ENCODE peak calls at places on chromosomes 11 and 22, in six cellular contexts. C, X, Q, F, D and M are unnamed samples.
A peak's percentile ranks its signal among the peaks of the same experiment; 100 is the strongest.

GRCh38 chr22:47676685-47677084 is 914.2 kb downstream of the TBC1D22A start:
- DNase-seq in C (no peak), X (no peak), Q (no peak), F (no peak), D (no peak), M (no peak)

GRCh38 chr11:71998061-71998460 is 648 bp upstream of the IL18BP start:
- DNase-seq in C (no peak), X (no peak), Q (no peak), F (no peak), D (no peak), M (no peak)

GRCh38 chr22:41248758-41249157 is 8.0 kb upstream of the CHADL start:
- DNase-seq in C (no peak), X (no peak), Q (no peak), F (no peak), D (no peak), M (no peak)

GRCh38 chr11:75596914-75597313 is 34.9 kb downstream of the SERPINH1 start:
- DNase-seq in C (no peak), X (no peak), Q (no peak), F (no peak), D (no peak), M (no peak)

GRCh38 chr11:65362320-65362931 is 7.9 kb downstream of the TIGD3 start:
- DNase-seq in C (no peak), X (no peak), Q (no peak), F (no peak), D (no peak), M (no peak)

GRCh38 chr11:14336507-14337503 is 22.2 kb downstream of the RRAS2 start:
- DNase-seq in C (no peak), X (no peak), Q (peak; percentile 79), F (peak; percentile 25), D (peak; percentile 95), M (no peak)

GRCh38 chr11:74322667-74323066 is 11.2 kb upstream of the P4HA3 start:
- DNase-seq in C (no peak), X (peak; percentile 83), Q (no peak), F (no peak), D (peak; percentile 49), M (peak; percentile 69)

GRCh38 chr11:110069158-110069737 is 23.9 kb upstream of the ZC3H12C start:
- DNase-seq in C (no peak), X (peak; percentile 78), Q (peak; percentile 3), F (no peak), D (peak; percentile 69), M (peak; percentile 61)

GRCh38 chr22:44821741-44822425 is 69.5 kb downstream of the ARHGAP8 start:
- DNase-seq in C (no peak), X (no peak), Q (no peak), F (no peak), D (no peak), M (no peak)

GRCh38 chr22:37739000-37739399 is 42.2 kb downstream of the TRIOBP start:
- DNase-seq in C (peak; percentile 97), X (peak; percentile 88), Q (no peak), F (no peak), D (peak; percentile 32), M (peak; percentile 80)

GRCh38 chr22:45309422-45310227 is at the start of gene FAM118A:
- DNase-seq in C (peak; percentile 97), X (peak; percentile 92), Q (peak; percentile 73), F (peak; percentile 93), D (peak; percentile 82), M (peak; percentile 91)

GRCh38 chr11:69301033-69301490 is 7.1 kb downstream of the MYEOV start:
- DNase-seq in C (no peak), X (no peak), Q (no peak), F (no peak), D (no peak), M (no peak)

GRCh38 chr11:19218216-19218615 is 16.4 kb upstream of the CSRP3 start:
- DNase-seq in C (no peak), X (no peak), Q (no peak), F (no peak), D (no peak), M (no peak)

GRCh38 chr22:37137131-37137530 is 12.6 kb downstream of the IL2RB start:
- DNase-seq in C (no peak), X (no peak), Q (no peak), F (no peak), D (no peak), M (no peak)

GRCh38 chr22:19111140-19111539 is 11.1 kb downstream of the DGCR2 start:
- DNase-seq in C (no peak), X (no peak), Q (no peak), F (peak; percentile 61), D (no peak), M (no peak)

GRCh38 chr11:41612415-41612814 is 153.0 kb upstream of the LRRC4C start:
- DNase-seq in C (no peak), X (no peak), Q (no peak), F (no peak), D (peak; percentile 32), M (no peak)

GRCh38 chr22:44497218-44497903 is 672 bp downstream of the RTL6 start:
- DNase-seq in C (peak; percentile 62), X (no peak), Q (no peak), F (no peak), D (peak; percentile 27), M (no peak)

GRCh38 chr11:66316849-66317251 is at the start of gene CD248:
- DNase-seq in C (peak; percentile 90), X (peak; percentile 86), Q (no peak), F (no peak), D (peak; percentile 66), M (peak; percentile 85)

GRCh38 chr11:27282806-27283205 is 80.2 kb downstream of the CCDC34 start:
- DNase-seq in C (peak; percentile 52), X (peak; percentile 23), Q (no peak), F (no peak), D (peak; percentile 79), M (no peak)

GRCh38 chr22:17742528-17742902 is 31.8 kb downstream of the BID start:
- DNase-seq in C (peak; percentile 68), X (peak; percentile 67), Q (peak; percentile 59), F (peak; percentile 92), D (peak; percentile 61), M (peak; percentile 61)

GRCh38 chr22:43017525-43018290 is 2.8 kb upstream of the PACSIN2 start:
- DNase-seq in C (no peak), X (no peak), Q (no peak), F (no peak), D (no peak), M (no peak)

GRCh38 chr11:60926500-60926899 is 2.2 kb downstream of the TMEM132A start:
- DNase-seq in C (no peak), X (no peak), Q (no peak), F (no peak), D (no peak), M (no peak)

GRCh38 chr11:48110509-48110766 is 106.2 kb upstream of the OR4B1 start:
- DNase-seq in C (no peak), X (no peak), Q (no peak), F (no peak), D (no peak), M (no peak)

GRCh38 chr11:27296406-27296994 is 66.5 kb downstream of the CCDC34 start:
- DNase-seq in C (no peak), X (no peak), Q (peak; percentile 27), F (peak; percentile 22), D (peak; percentile 75), M (no peak)

GRCh38 chr22:29625090-29625825 is 21.8 kb downstream of the NF2 start:
- DNase-seq in C (peak; percentile 63), X (no peak), Q (no peak), F (peak; percentile 42), D (peak; percentile 85), M (no peak)

GRCh38 chr22:17955611-17956379 is 68.6 kb downstream of the MICAL3 start:
- DNase-seq in C (no peak), X (no peak), Q (no peak), F (no peak), D (no peak), M (no peak)

GRCh38 chr22:25419247-25420113 is 145.0 kb upstream of the GRK3 start:
- DNase-seq in C (no peak), X (no peak), Q (no peak), F (no peak), D (no peak), M (peak; percentile 16)

GRCh38 chr11:112085822-112086421 is 634 bp downstream of the TIMM8B start:
- DNase-seq in C (no peak), X (no peak), Q (no peak), F (peak; percentile 33), D (peak; percentile 27), M (no peak)

GRCh38 chr22:39664485-39665200 is 94.1 kb downstream of the CACNA1I start:
- DNase-seq in C (no peak), X (no peak), Q (no peak), F (peak; percentile 98), D (no peak), M (no peak)

GRCh38 chr11:12270215-12270797 is 107.1 kb upstream of the PARVA start:
- DNase-seq in C (no peak), X (no peak), Q (no peak), F (no peak), D (no peak), M (no peak)
- H3K27ac ChIP-seq in C (no peak overlapping the region), X (no peak overlapping the region), Q (no peak overlapping the region), F (no peak overlapping the region), D (no peak overlapping the region), M (no peak overlapping the region)

DNA sequence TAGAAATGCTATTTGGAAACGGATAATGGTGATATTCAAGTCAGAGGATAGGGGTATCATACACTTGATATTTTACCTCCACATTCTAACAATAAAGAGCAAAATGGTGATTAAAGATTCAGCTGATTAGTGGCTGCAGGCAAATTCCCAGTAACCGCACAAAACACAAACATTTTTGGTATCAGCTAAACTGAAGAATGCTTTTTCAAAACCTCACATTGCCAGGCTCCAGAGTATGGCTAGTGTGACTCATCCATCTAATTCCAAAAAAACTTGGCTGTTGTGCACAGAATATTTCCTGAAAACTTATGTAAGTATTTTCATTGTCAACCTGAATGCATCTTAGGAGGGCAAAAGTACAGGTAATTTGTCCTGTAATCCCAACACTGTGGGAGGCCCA is 10.9 kb downstream of the SRPRA start:
- DNase-seq in C (no peak), X (no peak), Q (no peak), F (no peak), D (peak; percentile 78), M (no peak)
- H3K36me3 ChIP-seq in C (no peaks in the 10 kb centered on the region), X (peaks cover 82% of the 10 kb centered on the region), Q (peaks cover 13% of the 10 kb centered on the region), F (peaks cover 67% of the 10 kb centered on the region), D (peaks cover 13% of the 10 kb centered on the region), M (peaks cover 83% of the 10 kb centered on the region)

GRCh38 chr11:2652857-2653643 is 46.7 kb downstream of the KCNQ1OT1 start:
- DNase-seq in C (peak; percentile 36), X (no peak), Q (no peak), F (no peak), D (no peak), M (no peak)
- H3K9me3 ChIP-seq in C (no peaks in the 10 kb centered on the region), X (peaks cover 31% of the 10 kb centered on the region), Q (peaks cover 10% of the 10 kb centered on the region), F (peaks cover 32% of the 10 kb centered on the region), D (no peaks in the 10 kb centered on the region), M (peaks cover 21% of the 10 kb centered on the region)

DNA sequence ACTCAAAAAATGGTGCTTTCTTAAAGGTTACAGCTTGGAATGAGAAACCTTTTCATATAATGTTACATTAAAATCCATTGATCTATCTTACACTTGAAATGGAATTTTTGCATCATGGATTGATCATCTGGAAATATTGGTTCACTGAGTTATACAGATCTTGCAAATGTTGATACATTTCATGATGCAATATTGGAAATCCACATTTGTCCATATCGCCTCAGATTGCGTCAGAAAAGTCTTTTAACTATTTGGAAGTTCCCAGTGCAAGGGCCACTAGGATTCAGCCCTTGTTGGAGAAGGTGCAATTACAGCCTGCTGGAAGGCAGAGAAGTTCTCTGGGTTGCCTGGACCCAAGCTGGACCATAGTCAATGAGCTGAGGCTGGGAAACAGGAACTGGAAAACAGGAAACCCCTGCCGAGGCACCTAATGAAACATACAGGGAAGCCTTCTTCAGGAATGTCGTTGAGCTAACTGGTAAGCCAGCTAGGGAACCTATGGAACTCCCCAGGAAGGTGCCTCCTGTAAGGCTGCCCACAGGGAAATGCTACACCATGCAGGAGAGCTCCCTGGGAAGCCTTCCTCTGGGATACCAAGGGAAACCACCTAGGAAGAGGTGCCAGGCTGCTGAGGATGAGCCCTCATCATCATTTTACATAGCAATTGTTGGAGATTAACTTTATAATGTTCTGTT is 600.4 kb upstream of the CADM1 start:
- DNase-seq in C (no peak), X (no peak), Q (no peak), F (no peak), D (no peak), M (no peak)
- H3K27ac ChIP-seq in C (no peak overlapping the region), X (no peak overlapping the region), Q (no peak overlapping the region), F (no peak overlapping the region), D (no peak overlapping the region), M (no peak overlapping the region)